ENCODE peak calls at places on chromosome X, in four cellular contexts. G is K562, E is Karpas-422, N is mucosa of descending colon. U is an unnamed sample. For H3K4me1, the result is how much of the 10 kb centered on the place peaks cover.

GRCh38 chrX:46840946-46841740 is 4.3 kb downstream of the RP2 start:
- DNase-seq in G (no peak), E (peak), N (no peak), U (peak)

GRCh38 chrX:18294893-18295292 is 59.6 kb downstream of the SCML2 start:
- DNase-seq in G (no peak), E (no peak), N (no peak), U (no peak)

GRCh38 chrX:31219174-31219573 is 147.3 kb upstream of the FTHL17 start:
- DNase-seq in G (peak), E (no peak), N (no peak), U (no peak)

GRCh38 chrX:70292788-70293187 is 2.9 kb downstream of the KIF4A start:
- DNase-seq in G (no peak), E (no peak), N (no peak), U (no peak)

GRCh38 chrX:49041683-49042529 is 1.3 kb downstream of the TFE3 start:
- DNase-seq in G (peak), E (peak), N (no peak), U (no peak)

GRCh38 chrX:69268637-69269036 is 103.4 kb upstream of the PJA1 start:
- DNase-seq in G (no peak), E (no peak), N (no peak), U (no peak)

GRCh38 chrX:7132335-7133035 is 15.0 kb upstream of the STS start:
- DNase-seq in G (peak), E (peak), N (peak), U (peak)

GRCh38 chrX:153029875-153030274 is 26.4 kb upstream of the PNMA3 start:
- DNase-seq in G (no peak), E (no peak), N (no peak), U (peak)

GRCh38 chrX:112521658-112522057 is 158.1 kb downstream of the LHFPL1 start:
- DNase-seq in G (no peak), E (no peak), N (no peak), U (no peak)

GRCh38 chrX:13293700-13294099 is 26.2 kb downstream of the ATXN3L start:
- DNase-seq in G (peak), E (no peak), N (no peak), U (no peak)

GRCh38 chrX:3136161-3136961 is 95.1 kb downstream of the ARSF start:
- DNase-seq in G (no peak), E (no peak), N (no peak), U (no peak)

GRCh38 chrX:56310581-56310980 is 78.4 kb downstream of the KLF8 start:
- DNase-seq in G (no peak), E (no peak), N (no peak), U (no peak)

GRCh38 chrX:41846714-41847113 is 76.6 kb downstream of the CASK start:
- DNase-seq in G (no peak), E (no peak), N (no peak), U (no peak)

GRCh38 chrX:43562372-43562771 is 93.7 kb upstream of the MAOA start:
- DNase-seq in G (no peak), E (no peak), N (no peak), U (no peak)

GRCh38 chrX:119853449-119853848 is 686 bp upstream of the UPF3B start:
- DNase-seq in G (peak), E (no peak), N (peak), U (no peak)

GRCh38 chrX:95318882-95319281 is 1365.8 kb upstream of the DIAPH2 start:
- DNase-seq in G (peak), E (peak), N (no peak), U (no peak)

GRCh38 chrX:154023276-154024000 is 3.7 kb upstream of the IRAK1 start:
- DNase-seq in G (no peak), E (no peak), N (no peak), U (no peak)

GRCh38 chrX:15679246-15679645 is 14.6 kb upstream of the CLTRN start:
- DNase-seq in G (no peak), E (no peak), N (no peak), U (no peak)

GRCh38 chrX:114051667-114052315 is 532.1 kb upstream of the HTR2C start:
- DNase-seq in G (no peak), E (no peak), N (no peak), U (no peak)

GRCh38 chrX:10612215-10612614 is 8.2 kb downstream of the MID1 start:
- DNase-seq in G (no peak), E (no peak), N (no peak), U (no peak)

GRCh38 chrX:136766785-136767103 is 14.0 kb downstream of the ARHGEF6 start:
- DNase-seq in G (peak), E (no peak), N (no peak), U (peak)

GRCh38 chrX:119647552-119648420 is 41.6 kb upstream of the NKRF start:
- DNase-seq in G (no peak), E (no peak), N (no peak), U (no peak)

GRCh38 chrX:70360366-70360765 is 62.7 kb upstream of the GDPD2 start:
- DNase-seq in G (no peak), E (no peak), N (no peak), U (no peak)

GRCh38 chrX:1871887-1872286 is 257.0 kb downstream of the ASMT start:
- DNase-seq in G (no peak), E (no peak), N (no peak), U (no peak)

GRCh38 chrX:1486749-1487361 is 34.1 kb upstream of the ASMTL start:
- DNase-seq in G (no peak), E (no peak), N (no peak), U (peak)

GRCh38 chrX:18574591-18574990 is 97.3 kb downstream of the RS1 start:
- DNase-seq in G (no peak), E (no peak), N (no peak), U (peak)

GRCh38 chrX:34956915-34957314 is 14.3 kb downstream of the FAM47B start:
- DNase-seq in G (no peak), E (no peak), N (no peak), U (no peak)

GRCh38 chrX:77946571-77946970 is 22.9 kb downstream of the PGAM4 start:
- DNase-seq in G (no peak), E (no peak), N (no peak), U (no peak)

GRCh38 chrX:45783002-45783401 is 582.3 kb upstream of the DIPK2B start:
- DNase-seq in G (no peak), E (no peak), N (no peak), U (no peak)

GRCh38 chrX:45781901-45782553 is 581.4 kb upstream of the DIPK2B start:
- DNase-seq in G (peak), E (no peak), N (no peak), U (no peak)

GRCh38 chrX:45788315-45788714 is 587.6 kb upstream of the DIPK2B start:
- DNase-seq in G (no peak), E (no peak), N (no peak), U (no peak)

GRCh38 chrX:45788941-45789348 is 588.3 kb upstream of the DIPK2B start:
- DNase-seq in G (no peak), E (no peak), N (no peak), U (peak)

DNA sequence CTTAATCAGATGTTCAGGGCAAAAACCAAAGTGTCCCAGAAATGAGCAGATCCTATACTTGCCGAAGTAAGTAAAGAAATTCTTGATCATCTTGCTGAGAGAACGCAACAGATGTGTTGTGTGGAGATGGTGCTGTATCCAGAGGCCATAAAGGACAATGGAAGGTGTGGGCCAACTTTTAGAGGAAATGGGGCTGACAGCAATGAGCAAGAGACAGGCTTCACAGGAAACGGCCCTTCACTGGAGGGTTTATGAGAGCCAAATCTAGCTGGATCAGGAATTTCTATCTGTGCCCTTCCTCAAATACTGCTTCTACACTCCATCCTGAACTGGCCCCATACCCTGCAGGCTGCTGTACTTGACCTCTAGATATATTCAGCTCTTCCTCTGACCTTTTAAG is 583.9 kb upstream of the DIPK2B start:
- DNase-seq in G (no peak), E (no peak), N (no peak), U (no peak)
- H3K4me1 ChIP-seq in G (under half), E (under half), N (under half), U (under half)

DNA sequence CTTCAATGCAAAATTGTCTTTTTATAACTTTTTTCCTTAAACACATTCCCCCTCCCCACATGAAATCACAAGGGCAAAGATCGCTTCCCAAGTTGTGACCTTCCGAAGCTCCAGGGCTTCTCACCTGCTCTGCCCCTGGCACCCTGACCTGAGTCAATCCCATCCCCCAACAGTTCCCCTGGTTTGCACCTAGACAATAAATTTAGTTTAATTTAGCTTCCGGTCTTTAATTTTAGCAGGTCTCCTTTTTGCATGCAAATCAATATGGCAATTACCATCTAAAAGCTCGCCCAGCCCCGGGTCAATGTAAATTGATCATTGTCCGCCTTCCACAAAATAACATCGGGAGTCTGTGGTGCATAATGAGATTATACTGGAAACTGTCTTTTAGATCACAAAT is 6.8 kb downstream of the BCOR start:
- DNase-seq in G (no peak), E (peak), N (no peak), U (no peak)
- H3K4me1 ChIP-seq in G (half or more), E (half or more), N (under half), U (under half)

DNA sequence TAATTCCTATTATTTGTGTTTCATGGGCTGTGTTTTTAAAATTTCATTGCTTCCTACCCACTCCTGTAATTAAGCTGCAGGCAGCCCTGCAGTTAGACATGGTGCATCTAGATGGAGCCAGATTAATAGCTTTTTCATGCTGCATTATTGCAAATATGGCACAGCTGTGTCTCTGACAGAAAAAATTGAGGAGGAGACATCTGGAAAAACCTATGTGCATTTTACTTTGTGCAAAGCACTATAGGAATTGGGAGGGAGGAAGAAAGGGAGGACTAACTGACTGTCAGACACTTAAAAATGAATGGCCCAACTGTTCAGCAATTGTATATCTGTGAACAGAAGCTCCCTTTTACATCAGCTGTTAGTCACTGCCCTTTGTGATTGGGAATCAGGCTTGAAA is 8.1 kb upstream of the RPGR start:
- DNase-seq in G (no peak), E (no peak), N (no peak), U (no peak)
- H3K4me1 ChIP-seq in G (under half), E (under half), N (under half), U (under half)

DNA sequence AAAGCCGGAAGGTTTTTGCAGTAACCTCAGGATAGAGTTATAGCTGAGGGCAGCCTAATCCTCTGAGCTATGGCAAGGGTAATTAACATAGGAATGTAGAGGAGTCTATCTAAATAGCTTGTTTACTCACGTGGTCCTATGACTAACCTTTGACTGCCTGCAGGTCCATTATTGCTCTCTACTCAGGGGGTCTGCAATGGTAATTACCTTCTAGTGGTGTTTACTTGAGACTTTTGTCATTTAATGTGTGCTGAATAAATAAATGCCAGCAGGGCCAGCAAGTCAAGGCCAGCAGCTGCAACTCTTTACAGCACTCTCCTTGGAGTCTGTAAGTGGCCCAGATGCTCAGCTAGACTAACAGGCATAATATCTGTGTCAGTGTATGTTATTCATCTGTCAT is 212.7 kb upstream of the FMR1 start:
- DNase-seq in G (no peak), E (no peak), N (no peak), U (no peak)
- H3K4me1 ChIP-seq in G (under half), E (under half), N (under half), U (under half)

GRCh38 chrX:134365923-134366322 is 94.0 kb upstream of the HPRT1 start:
- DNase-seq in G (no peak), E (no peak), N (no peak), U (no peak)
- H3K4me1 ChIP-seq in G (under half), E (half or more), N (under half), U (under half)

DNA sequence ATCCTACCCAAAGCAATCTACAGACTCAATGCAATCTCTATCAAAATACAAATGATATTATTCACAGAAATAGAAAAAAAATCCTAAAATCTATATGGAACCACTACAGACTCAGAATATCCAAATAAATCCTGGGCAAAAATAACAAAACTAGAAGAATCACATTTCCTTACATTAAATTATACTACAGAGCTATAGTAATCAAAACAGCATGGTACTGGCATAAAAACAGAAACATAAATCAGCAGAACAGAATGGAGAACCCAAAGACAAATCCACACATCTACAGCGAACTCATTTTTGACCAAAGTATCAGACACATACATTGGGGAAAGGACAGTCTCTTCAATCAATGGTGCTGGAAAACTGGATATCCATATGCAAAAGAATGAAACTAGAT is 304.1 kb upstream of the FGF13 start:
- DNase-seq in G (no peak), E (no peak), N (no peak), U (no peak)
- H3K4me1 ChIP-seq in G (under half), E (under half), N (under half), U (under half)

U was measured in right cardiac atrium.